ENCODE peak calls at places on chromosomes 5 and 9, in ten cellular contexts. One of them, this sample, is unnamed.

GRCh38 chr9:129027685-129028191 is 393 bp downstream of the SH3GLB2 start:
- DNase-seq in CD8-positive, alpha-beta T cell: peak
- DNase-seq in astrocyte: no peak
- DNase-seq in tibial nerve: no peak
- DNase-seq in AG04450: no peak
- DNase-seq in psoas muscle: no peak
- DNase-seq in lower lobe of right lung: peak
- DNase-seq in tibial artery: peak
- DNase-seq in fibroblast of lung: no peak
- DNase-seq in GM23248: no peak
- DNase-seq in this sample: peak

GRCh38 chr9:13064060-13064459 is 215.4 kb downstream of the MPDZ start:
- DNase-seq in CD8-positive, alpha-beta T cell: no peak
- DNase-seq in astrocyte: no peak
- DNase-seq in tibial nerve: no peak
- DNase-seq in AG04450: no peak
- DNase-seq in psoas muscle: no peak
- DNase-seq in lower lobe of right lung: no peak
- DNase-seq in tibial artery: no peak
- DNase-seq in fibroblast of lung: no peak
- DNase-seq in GM23248: no peak
- DNase-seq in this sample: no peak

GRCh38 chr5:171907731-171908343 is 98.6 kb downstream of the FBXW11 start:
- DNase-seq in CD8-positive, alpha-beta T cell: peak
- DNase-seq in astrocyte: peak
- DNase-seq in tibial nerve: peak
- DNase-seq in AG04450: peak
- DNase-seq in psoas muscle: no peak
- DNase-seq in lower lobe of right lung: no peak
- DNase-seq in tibial artery: peak
- DNase-seq in fibroblast of lung: peak
- DNase-seq in GM23248: peak
- DNase-seq in this sample: peak

GRCh38 chr5:180742727-180743126 is 2.9 kb upstream of the OR2Y1 start:
- DNase-seq in CD8-positive, alpha-beta T cell: no peak
- DNase-seq in astrocyte: no peak
- DNase-seq in tibial nerve: no peak
- DNase-seq in AG04450: no peak
- DNase-seq in psoas muscle: no peak
- DNase-seq in lower lobe of right lung: no peak
- DNase-seq in tibial artery: no peak
- DNase-seq in fibroblast of lung: no peak
- DNase-seq in GM23248: no peak
- DNase-seq in this sample: no peak

GRCh38 chr5:77379558-77380061 is 112.5 kb downstream of the WDR41 start:
- DNase-seq in CD8-positive, alpha-beta T cell: peak
- DNase-seq in astrocyte: no peak
- DNase-seq in tibial nerve: no peak
- DNase-seq in AG04450: no peak
- DNase-seq in psoas muscle: no peak
- DNase-seq in lower lobe of right lung: no peak
- DNase-seq in tibial artery: no peak
- DNase-seq in fibroblast of lung: no peak
- DNase-seq in GM23248: no peak
- DNase-seq in this sample: no peak

GRCh38 chr9:21096172-21096900 is 18.6 kb upstream of the IFNB1 start:
- DNase-seq in CD8-positive, alpha-beta T cell: peak
- DNase-seq in astrocyte: peak
- DNase-seq in tibial nerve: no peak
- DNase-seq in AG04450: peak
- DNase-seq in psoas muscle: no peak
- DNase-seq in lower lobe of right lung: no peak
- DNase-seq in tibial artery: no peak
- DNase-seq in fibroblast of lung: peak
- DNase-seq in GM23248: peak
- DNase-seq in this sample: peak

GRCh38 chr9:3972687-3973086 is 327.2 kb downstream of the GLIS3 start:
- DNase-seq in CD8-positive, alpha-beta T cell: no peak
- DNase-seq in astrocyte: no peak
- DNase-seq in tibial nerve: no peak
- DNase-seq in AG04450: no peak
- DNase-seq in psoas muscle: no peak
- DNase-seq in lower lobe of right lung: no peak
- DNase-seq in tibial artery: no peak
- DNase-seq in fibroblast of lung: no peak
- DNase-seq in GM23248: no peak
- DNase-seq in this sample: no peak

GRCh38 chr9:4986291-4986690 is 1.2 kb downstream of the JAK2 start:
- DNase-seq in CD8-positive, alpha-beta T cell: no peak
- DNase-seq in astrocyte: no peak
- DNase-seq in tibial nerve: no peak
- DNase-seq in AG04450: no peak
- DNase-seq in psoas muscle: no peak
- DNase-seq in lower lobe of right lung: no peak
- DNase-seq in tibial artery: no peak
- DNase-seq in fibroblast of lung: peak
- DNase-seq in GM23248: no peak
- DNase-seq in this sample: no peak

DNA sequence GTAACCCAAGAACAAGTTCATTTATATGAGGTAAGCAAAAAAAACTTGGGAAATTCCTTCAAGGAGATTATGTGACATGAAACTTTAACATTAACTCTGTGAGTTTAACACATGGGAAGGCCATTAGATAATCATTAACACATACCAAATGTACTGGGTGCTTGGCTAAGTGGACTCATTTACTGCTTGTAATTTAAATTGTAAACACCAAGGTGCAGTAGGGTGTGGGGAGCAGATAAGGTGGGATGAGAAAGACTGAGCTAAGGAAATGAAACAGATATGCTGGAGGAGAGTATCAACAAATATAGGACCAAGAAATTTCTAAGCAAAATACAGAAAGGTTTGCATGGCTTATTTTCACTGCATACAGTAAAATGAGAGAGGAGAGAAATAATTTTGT is 2384.8 kb upstream of the ACO1 start:
- DNase-seq in CD8-positive, alpha-beta T cell: no peak
- DNase-seq in astrocyte: no peak
- DNase-seq in tibial nerve: no peak
- DNase-seq in AG04450: no peak
- DNase-seq in psoas muscle: no peak
- DNase-seq in lower lobe of right lung: no peak
- DNase-seq in tibial artery: no peak
- DNase-seq in fibroblast of lung: no peak
- DNase-seq in GM23248: no peak
- DNase-seq in this sample: no peak
- H3K27ac ChIP-seq in CD8-positive, alpha-beta T cell: no peak
- H3K27ac ChIP-seq in astrocyte: no peak
- H3K27ac ChIP-seq in tibial nerve: no peak
- H3K27ac ChIP-seq in AG04450: no peak
- H3K27ac ChIP-seq in psoas muscle: no peak
- H3K27ac ChIP-seq in lower lobe of right lung: no peak
- H3K27ac ChIP-seq in tibial artery: no peak
- H3K27ac ChIP-seq in fibroblast of lung: no peak
- H3K27ac ChIP-seq in GM23248: no peak
- H3K27ac ChIP-seq in this sample: no peak

GRCh38 chr5:151184316-151185042 is 26.9 kb upstream of the ANXA6 start:
- DNase-seq in CD8-positive, alpha-beta T cell: no peak
- DNase-seq in astrocyte: no peak
- DNase-seq in tibial nerve: no peak
- DNase-seq in AG04450: no peak
- DNase-seq in psoas muscle: no peak
- DNase-seq in lower lobe of right lung: no peak
- DNase-seq in tibial artery: no peak
- DNase-seq in fibroblast of lung: no peak
- DNase-seq in GM23248: no peak
- DNase-seq in this sample: no peak

GRCh38 chr5:151183451-151184245 is 26.1 kb upstream of the ANXA6 start:
- DNase-seq in CD8-positive, alpha-beta T cell: no peak
- DNase-seq in astrocyte: no peak
- DNase-seq in tibial nerve: no peak
- DNase-seq in AG04450: no peak
- DNase-seq in psoas muscle: no peak
- DNase-seq in lower lobe of right lung: no peak
- DNase-seq in tibial artery: no peak
- DNase-seq in fibroblast of lung: no peak
- DNase-seq in GM23248: peak
- DNase-seq in this sample: no peak

GRCh38 chr5:151186538-151186937 is 29.0 kb upstream of the ANXA6 start:
- DNase-seq in CD8-positive, alpha-beta T cell: no peak
- DNase-seq in astrocyte: no peak
- DNase-seq in tibial nerve: no peak
- DNase-seq in AG04450: no peak
- DNase-seq in psoas muscle: no peak
- DNase-seq in lower lobe of right lung: no peak
- DNase-seq in tibial artery: no peak
- DNase-seq in fibroblast of lung: no peak
- DNase-seq in GM23248: no peak
- DNase-seq in this sample: no peak

GRCh38 chr5:151182976-151183375 is 25.4 kb upstream of the ANXA6 start:
- DNase-seq in CD8-positive, alpha-beta T cell: no peak
- DNase-seq in astrocyte: no peak
- DNase-seq in tibial nerve: no peak
- DNase-seq in AG04450: no peak
- DNase-seq in psoas muscle: no peak
- DNase-seq in lower lobe of right lung: no peak
- DNase-seq in tibial artery: no peak
- DNase-seq in fibroblast of lung: no peak
- DNase-seq in GM23248: no peak
- DNase-seq in this sample: no peak

GRCh38 chr5:151186052-151186451 is 28.5 kb upstream of the ANXA6 start:
- DNase-seq in CD8-positive, alpha-beta T cell: no peak
- DNase-seq in astrocyte: no peak
- DNase-seq in tibial nerve: no peak
- DNase-seq in AG04450: no peak
- DNase-seq in psoas muscle: no peak
- DNase-seq in lower lobe of right lung: no peak
- DNase-seq in tibial artery: no peak
- DNase-seq in fibroblast of lung: no peak
- DNase-seq in GM23248: no peak
- DNase-seq in this sample: no peak
- H3K27ac ChIP-seq in CD8-positive, alpha-beta T cell: no peak
- H3K27ac ChIP-seq in astrocyte: no peak
- H3K27ac ChIP-seq in tibial nerve: no peak
- H3K27ac ChIP-seq in AG04450: no peak
- H3K27ac ChIP-seq in psoas muscle: no peak
- H3K27ac ChIP-seq in lower lobe of right lung: no peak
- H3K27ac ChIP-seq in tibial artery: no peak
- H3K27ac ChIP-seq in fibroblast of lung: no peak
- H3K27ac ChIP-seq in GM23248: no peak
- H3K27ac ChIP-seq in this sample: no peak

GRCh38 chr9:76883341-76883740 is 22.6 kb downstream of the PRUNE2 start:
- DNase-seq in CD8-positive, alpha-beta T cell: no peak
- DNase-seq in astrocyte: no peak
- DNase-seq in tibial nerve: no peak
- DNase-seq in AG04450: no peak
- DNase-seq in psoas muscle: no peak
- DNase-seq in lower lobe of right lung: no peak
- DNase-seq in tibial artery: no peak
- DNase-seq in fibroblast of lung: no peak
- DNase-seq in GM23248: no peak
- DNase-seq in this sample: no peak

GRCh38 chr9:76878933-76879332 is 27.0 kb downstream of the PRUNE2 start:
- DNase-seq in CD8-positive, alpha-beta T cell: no peak
- DNase-seq in astrocyte: no peak
- DNase-seq in tibial nerve: no peak
- DNase-seq in AG04450: no peak
- DNase-seq in psoas muscle: no peak
- DNase-seq in lower lobe of right lung: no peak
- DNase-seq in tibial artery: no peak
- DNase-seq in fibroblast of lung: no peak
- DNase-seq in GM23248: no peak
- DNase-seq in this sample: no peak

GRCh38 chr9:76877961-76878360 is 28.0 kb downstream of the PRUNE2 start:
- DNase-seq in CD8-positive, alpha-beta T cell: no peak
- DNase-seq in astrocyte: no peak
- DNase-seq in tibial nerve: no peak
- DNase-seq in AG04450: no peak
- DNase-seq in psoas muscle: no peak
- DNase-seq in lower lobe of right lung: no peak
- DNase-seq in tibial artery: no peak
- DNase-seq in fibroblast of lung: no peak
- DNase-seq in GM23248: peak
- DNase-seq in this sample: no peak

GRCh38 chr9:76882686-76883085 is 23.2 kb downstream of the PRUNE2 start:
- DNase-seq in CD8-positive, alpha-beta T cell: no peak
- DNase-seq in astrocyte: no peak
- DNase-seq in tibial nerve: no peak
- DNase-seq in AG04450: no peak
- DNase-seq in psoas muscle: no peak
- DNase-seq in lower lobe of right lung: no peak
- DNase-seq in tibial artery: no peak
- DNase-seq in fibroblast of lung: no peak
- DNase-seq in GM23248: no peak
- DNase-seq in this sample: no peak

DNA sequence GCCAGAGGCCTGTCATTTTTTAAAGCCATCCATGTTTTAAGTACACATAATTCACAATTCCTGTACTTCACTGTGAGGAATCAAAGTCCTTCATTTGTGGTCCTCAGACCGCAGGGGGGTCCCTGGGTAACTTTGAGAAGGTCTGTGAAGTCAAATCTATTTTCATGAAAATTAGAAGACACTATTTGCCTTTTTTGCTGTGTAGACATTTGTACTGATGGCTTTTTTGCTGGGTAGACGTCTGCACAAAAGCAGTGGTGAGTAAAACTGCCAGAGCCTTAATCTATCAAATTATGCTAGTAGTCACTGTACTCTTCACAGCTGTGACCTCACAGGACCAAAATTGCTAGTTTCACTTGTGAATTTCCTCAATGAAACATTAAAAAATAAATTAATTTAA is 25.7 kb downstream of the PRUNE2 start:
- DNase-seq in CD8-positive, alpha-beta T cell: no peak
- DNase-seq in astrocyte: no peak
- DNase-seq in tibial nerve: no peak
- DNase-seq in AG04450: no peak
- DNase-seq in psoas muscle: no peak
- DNase-seq in lower lobe of right lung: no peak
- DNase-seq in tibial artery: no peak
- DNase-seq in fibroblast of lung: no peak
- DNase-seq in GM23248: no peak
- DNase-seq in this sample: no peak
- H3K27ac ChIP-seq in CD8-positive, alpha-beta T cell: no peak
- H3K27ac ChIP-seq in astrocyte: no peak
- H3K27ac ChIP-seq in tibial nerve: no peak
- H3K27ac ChIP-seq in AG04450: no peak
- H3K27ac ChIP-seq in psoas muscle: no peak
- H3K27ac ChIP-seq in lower lobe of right lung: no peak
- H3K27ac ChIP-seq in tibial artery: no peak
- H3K27ac ChIP-seq in fibroblast of lung: no peak
- H3K27ac ChIP-seq in GM23248: no peak
- H3K27ac ChIP-seq in this sample: no peak

DNA sequence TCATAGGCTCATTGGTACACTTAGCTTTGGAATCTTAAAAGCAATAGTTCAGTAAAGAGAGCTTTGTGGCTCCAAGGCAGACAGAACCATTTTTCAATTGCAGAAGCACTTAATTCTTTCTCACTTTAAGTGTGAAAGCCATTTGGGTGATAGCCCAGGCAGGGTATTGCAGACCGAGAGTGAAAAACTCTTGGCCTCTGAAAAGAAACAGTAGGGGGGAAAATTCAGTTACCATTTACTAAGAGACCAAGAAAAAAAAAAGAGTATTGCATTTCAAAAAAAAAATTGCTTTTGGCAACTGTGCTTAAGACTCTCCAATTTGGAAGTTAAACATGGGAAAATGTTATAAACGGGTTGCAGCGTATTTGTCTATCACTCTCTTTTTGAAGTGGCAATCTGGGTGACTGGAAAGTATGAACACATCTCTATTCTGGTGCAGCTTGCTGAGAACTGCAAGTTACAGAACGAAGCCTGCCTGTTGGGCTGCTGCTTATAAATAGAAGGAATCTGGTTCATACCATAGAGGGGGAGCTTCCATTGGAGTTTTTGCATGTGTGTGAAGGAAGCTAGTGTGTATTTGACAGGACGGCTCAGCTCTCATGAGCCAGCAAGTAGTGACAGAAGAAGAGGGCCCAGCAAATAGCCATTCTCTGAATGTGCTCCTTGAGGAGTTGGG is 170.5 kb downstream of the TLE4 start:
- DNase-seq in CD8-positive, alpha-beta T cell: no peak
- DNase-seq in astrocyte: peak
- DNase-seq in tibial nerve: no peak
- DNase-seq in AG04450: no peak
- DNase-seq in psoas muscle: no peak
- DNase-seq in lower lobe of right lung: no peak
- DNase-seq in tibial artery: no peak
- DNase-seq in fibroblast of lung: peak
- DNase-seq in GM23248: no peak
- DNase-seq in this sample: no peak
- H3K27ac ChIP-seq in CD8-positive, alpha-beta T cell: no peak
- H3K27ac ChIP-seq in astrocyte: no peak
- H3K27ac ChIP-seq in tibial nerve: no peak
- H3K27ac ChIP-seq in AG04450: no peak
- H3K27ac ChIP-seq in psoas muscle: no peak
- H3K27ac ChIP-seq in lower lobe of right lung: no peak
- H3K27ac ChIP-seq in tibial artery: no peak
- H3K27ac ChIP-seq in fibroblast of lung: no peak
- H3K27ac ChIP-seq in GM23248: no peak
- H3K27ac ChIP-seq in this sample: no peak